ENCODE peak calls at places on chromosomes 4 and X, in four cellular contexts. K, R, A and O are unnamed samples.

GRCh38 chrX:51743179-51743957 is at the start of gene GSPT2:
- DNase-seq in R (peak; percentile 34), A (peak; percentile 42), K (peak; percentile 55), O (peak; percentile 58)

GRCh38 chrX:118116308-118117068 is at the start of gene KLHL13:
- DNase-seq in R (no peak), A (no peak), K (no peak), O (peak; percentile 73)

GRCh38 chr4:79338148-79338547 is 12.3 kb upstream of the NAA11 start:
- DNase-seq in R (peak; percentile 12), K (no peak), A (no peak), O (no peak)

GRCh38 chr4:154584259-154584658 is 6.3 kb downstream of the FGA start:
- DNase-seq in K (no peak), R (no peak), A (no peak), O (no peak)

GRCh38 chr4:54909964-54910363 is 215.4 kb downstream of the KDR start:
- DNase-seq in R (no peak), A (no peak), K (no peak), O (no peak)

GRCh38 chr4:140807491-140808257 is 51.5 kb upstream of the TBC1D9 start:
- DNase-seq in A (no peak), K (no peak), R (peak; percentile 71), O (no peak)

GRCh38 chr4:75494563-75494962 is 19.6 kb downstream of the RCHY1 start:
- DNase-seq in K (no peak), R (no peak), A (no peak), O (no peak)

GRCh38 chr4:7797330-7797729 is 142.3 kb downstream of the AFAP1 start:
- DNase-seq in A (no peak), K (no peak), R (no peak), O (no peak)

GRCh38 chrX:68833448-68833805 is 4.6 kb downstream of the EFNB1 start:
- DNase-seq in R (no peak), K (no peak), A (no peak), O (no peak)

GRCh38 chr4:154527308-154527707 is 22.9 kb downstream of the PLRG1 start:
- DNase-seq in R (no peak), A (no peak), K (no peak), O (no peak)

GRCh38 chrX:25021132-25021498 is 5.3 kb upstream of the ARX start:
- DNase-seq in R (no peak), A (no peak), K (no peak), O (no peak)

GRCh38 chr4:159009521-159009920 is 93.4 kb upstream of the RAPGEF2 start:
- DNase-seq in R (no peak), K (no peak), A (no peak), O (no peak)

GRCh38 chr4:119100640-119101039 is 35.0 kb upstream of the MYOZ2 start:
- DNase-seq in K (no peak), R (no peak), A (no peak), O (no peak)

GRCh38 chr4:117770269-117771087 is 263.8 kb upstream of the NDST3 start:
- DNase-seq in A (no peak), R (no peak), K (no peak), O (no peak)

GRCh38 chr4:117771647-117772337 is 262.5 kb upstream of the NDST3 start:
- DNase-seq in K (no peak), A (no peak), R (no peak), O (no peak)

GRCh38 chr4:117777721-117778120 is 256.6 kb upstream of the NDST3 start:
- DNase-seq in K (no peak), A (no peak), R (no peak), O (no peak)

GRCh38 chr4:117768610-117769009 is 265.7 kb upstream of the NDST3 start:
- DNase-seq in A (no peak), K (no peak), R (no peak), O (no peak)

GRCh38 chr4:117773067-117773946 is 261.0 kb upstream of the NDST3 start:
- DNase-seq in R (no peak), A (no peak), K (peak; percentile 42), O (no peak)
- H3K27ac ChIP-seq in R (no peak overlapping the region), A (no peak overlapping the region), K (no peak overlapping the region), O (no peak overlapping the region)

DNA sequence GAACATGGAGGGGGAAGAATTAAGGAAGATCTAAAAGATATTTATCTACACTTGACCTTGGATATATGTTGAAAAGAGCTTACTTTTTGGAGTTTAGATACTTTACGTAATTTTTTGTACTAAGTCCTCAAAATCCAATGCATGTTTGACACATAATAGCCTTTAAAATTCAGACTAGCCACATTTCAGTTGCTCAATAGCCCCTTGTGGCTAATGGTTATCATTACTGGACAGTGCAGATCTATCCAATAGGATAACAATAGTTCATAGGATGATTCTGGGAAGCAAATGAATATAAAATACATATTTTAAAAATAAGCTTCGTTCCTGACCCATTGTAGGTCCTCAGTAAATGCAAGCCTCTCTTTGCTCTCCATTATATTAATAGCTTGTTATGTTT is 13.8 kb downstream of the AP1AR start:
- DNase-seq in R (no peak), A (no peak), K (no peak), O (no peak)
- TF ChIP-seq CTCF in R (no peak), A (no peak), K (no peak), O (no peak)

GRCh38 chr4:183256756-183257385 is 63.2 kb downstream of the CLDN22 start:
- DNase-seq in R (no peak), A (peak; percentile 9), K (peak; percentile 55), O (peak; percentile 49)

GRCh38 chr4:183257808-183258207 is 62.3 kb downstream of the CLDN22 start:
- DNase-seq in R (no peak), A (no peak), K (no peak), O (no peak)

GRCh38 chr4:183262776-183263100 is 57.3 kb downstream of the CLDN22 start:
- DNase-seq in K (no peak), A (no peak), R (no peak), O (no peak)

GRCh38 chr4:183261953-183262775 is 57.9 kb downstream of the CLDN22 start:
- DNase-seq in A (peak; percentile 37), K (peak; percentile 88), R (peak; percentile 27), O (peak; percentile 82)

DNA sequence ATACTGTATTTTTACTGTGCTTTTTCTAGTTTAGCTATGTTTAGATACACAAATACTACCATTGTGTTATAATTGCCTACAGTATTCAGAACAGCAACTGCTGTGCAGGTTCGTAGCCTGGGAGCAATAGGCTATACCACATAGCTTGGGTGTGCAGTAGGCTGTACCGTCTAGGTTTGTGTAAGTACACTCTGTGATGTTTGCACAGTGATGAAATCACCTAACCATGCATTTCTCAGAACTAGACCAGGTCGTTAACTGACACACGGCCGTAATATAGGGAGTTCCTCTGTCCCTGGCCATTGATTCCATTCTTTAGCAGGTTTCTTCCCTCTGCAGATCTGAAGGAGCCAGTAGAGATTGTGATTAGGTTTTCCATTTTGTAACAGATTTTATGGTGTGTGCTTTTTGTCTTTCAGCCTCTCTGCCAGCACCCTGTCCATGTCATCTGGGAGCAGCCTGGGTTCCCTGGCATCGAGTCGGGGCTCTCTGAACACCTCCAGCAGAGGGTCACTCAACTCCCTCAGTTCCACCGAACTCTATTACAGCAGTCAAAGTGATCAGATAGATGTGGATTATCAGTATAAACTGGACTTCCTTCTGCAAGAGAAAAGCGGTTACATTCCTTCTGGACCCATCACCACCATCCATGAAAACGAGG is 59.5 kb downstream of the CLDN22 start:
- DNase-seq in K (peak; percentile 49), R (no peak), A (no peak), O (no peak)
- H3K27ac ChIP-seq in K (no peak overlapping the region), R (no peak overlapping the region), A (no peak overlapping the region), O (no peak overlapping the region)

DNA sequence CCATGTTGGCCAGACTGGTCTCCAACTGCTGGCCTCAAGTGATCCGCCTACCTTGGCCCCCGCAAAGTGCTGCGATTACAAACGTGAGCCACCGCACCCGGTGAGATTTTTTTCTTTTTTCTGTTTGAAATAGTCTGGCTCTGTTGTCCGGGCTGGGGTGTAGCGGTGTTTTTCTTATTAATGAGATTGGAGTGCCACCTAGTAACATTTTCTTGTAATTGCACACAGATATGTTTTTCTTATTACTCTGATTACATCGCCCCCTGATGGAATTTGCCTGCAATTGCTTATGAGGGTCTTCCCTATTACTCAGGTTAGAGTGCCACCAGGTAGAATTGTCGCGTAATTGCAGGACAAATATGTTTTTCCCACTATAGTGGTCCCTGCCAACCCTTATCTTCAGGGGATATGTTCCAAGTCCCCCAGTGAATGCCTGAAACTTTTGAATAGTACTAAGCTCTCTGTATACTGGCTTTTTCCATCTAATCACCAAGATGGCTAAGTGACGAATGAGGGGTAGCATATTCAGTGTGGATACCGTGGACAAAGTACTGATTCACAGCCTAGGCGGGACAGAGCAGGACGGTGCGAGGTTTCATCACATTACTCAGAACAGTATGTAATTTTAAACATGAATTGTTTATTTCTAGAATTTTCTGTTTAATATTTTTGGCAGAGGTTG is 8.6 kb upstream of the PDHA1 start:
- DNase-seq in R (peak; percentile 15), K (no peak), A (no peak), O (no peak)
- TF ChIP-seq CTCF in R (peak; percentile 51), K (no peak), A (no peak), O (no peak)

GRCh38 chr4:93751410-93751809 is 77.1 kb upstream of the ATOH1 start:
- DNase-seq in K (no peak), A (no peak), R (no peak), O (no peak)
- H3K27ac ChIP-seq in K (no peak overlapping the region), A (no peak overlapping the region), R (no peak overlapping the region), O (no peak overlapping the region)

GRCh38 chr4:48028654-48029053 is 12.1 kb downstream of the NIPAL1 start:
- DNase-seq in R (no peak), A (no peak), K (no peak), O (no peak)
- TF ChIP-seq CTCF in R (no peak), A (no peak), K (no peak), O (no peak)

DNA sequence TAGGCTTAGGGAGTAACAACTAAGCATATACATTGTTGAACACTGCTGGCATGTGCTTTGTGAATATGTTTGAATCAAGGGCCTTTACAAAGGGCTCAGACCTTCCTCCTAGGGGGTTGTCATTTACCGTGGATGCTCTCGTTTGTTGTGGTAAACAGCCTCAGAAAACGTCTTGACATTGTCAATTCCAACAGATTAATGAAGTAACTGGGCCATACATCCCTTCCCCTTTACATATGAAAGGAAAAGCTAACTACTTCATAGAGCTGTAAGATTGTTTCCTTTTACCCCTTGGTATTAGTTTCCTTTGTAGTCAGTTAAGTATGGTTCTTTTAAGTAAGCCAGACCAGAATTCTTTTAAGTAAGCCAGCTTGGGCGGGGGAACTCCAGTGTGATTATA is 42.9 kb downstream of the FAT4 start:
- DNase-seq in R (no peak), A (no peak), K (no peak), O (no peak)
- H3K27ac ChIP-seq in R (no peak overlapping the region), A (no peak overlapping the region), K (no peak overlapping the region), O (no peak overlapping the region)

GRCh38 chrX:153546386-153546785 is 28.9 kb downstream of the ATP2B3 start:
- DNase-seq in K (no peak), R (no peak), A (no peak), O (no peak)

GRCh38 chrX:153549231-153549630 is 31.8 kb downstream of the ATP2B3 start:
- DNase-seq in K (no peak), R (no peak), A (no peak), O (no peak)

GRCh38 chrX:153551135-153551534 is 33.7 kb downstream of the ATP2B3 start:
- DNase-seq in R (no peak), K (no peak), A (no peak), O (no peak)

GRCh38 chrX:153554519-153555167 is 37.2 kb downstream of the ATP2B3 start:
- DNase-seq in A (peak; percentile 41), R (no peak), K (peak; percentile 61), O (peak; percentile 70)

DNA sequence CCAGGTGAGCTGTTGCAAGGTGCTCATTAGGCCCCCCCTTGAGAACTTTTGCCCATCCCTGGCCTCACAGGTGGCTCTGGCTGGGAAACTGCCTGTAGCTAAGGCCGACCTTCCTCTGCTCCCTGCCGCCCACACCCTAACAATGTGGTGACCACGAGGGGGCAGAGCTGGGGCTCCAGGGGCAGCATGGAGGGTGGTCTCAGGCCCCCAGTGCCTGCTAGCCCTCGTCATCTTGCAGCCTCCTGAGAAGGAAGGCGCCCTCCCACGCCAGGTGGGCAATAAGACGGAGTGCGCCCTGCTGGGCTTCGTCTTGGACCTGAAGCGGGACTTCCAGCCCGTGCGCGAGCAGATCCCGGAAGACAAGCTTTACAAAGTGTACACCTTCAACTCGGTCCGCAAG is 32.4 kb downstream of the ATP2B3 start:
- DNase-seq in K (no peak), A (no peak), R (no peak), O (no peak)
- TF ChIP-seq CTCF in K (no peak), A (no peak), R (no peak), O (no peak)